ENCODE peak calls at places on chromosomes 5 and 9, in seven cellular contexts. One of them, this sample, is unnamed.

GRCh38 chr5:174570662-174571061 is 153.7 kb upstream of the MSX2 start:
- DNase-seq in heart left ventricle: no peak
- DNase-seq in transverse colon: no peak
- DNase-seq in A549: no peak
- DNase-seq in prostate gland: no peak
- DNase-seq in stomach: no peak
- DNase-seq in Peyer's patch: no peak
- DNase-seq in this sample: no peak

GRCh38 chr9:91060520-91061343 is 259.1 kb downstream of the SYK start:
- DNase-seq in heart left ventricle: no peak
- DNase-seq in transverse colon: peak; percentile 28
- DNase-seq in A549: peak; percentile 80
- DNase-seq in prostate gland: peak; percentile 88
- DNase-seq in stomach: peak; percentile 55
- DNase-seq in Peyer's patch: no peak
- DNase-seq in this sample: peak; percentile 74

GRCh38 chr5:170173227-170173626 is 59.6 kb upstream of the C5orf58 start:
- DNase-seq in heart left ventricle: no peak
- DNase-seq in transverse colon: no peak
- DNase-seq in A549: peak; percentile 71
- DNase-seq in prostate gland: no peak
- DNase-seq in stomach: no peak
- DNase-seq in Peyer's patch: no peak
- DNase-seq in this sample: no peak

GRCh38 chr9:96040591-96041461 is 165.3 kb downstream of the ERCC6L2 start:
- DNase-seq in heart left ventricle: no peak
- DNase-seq in transverse colon: no peak
- DNase-seq in A549: no peak
- DNase-seq in prostate gland: peak; percentile 73
- DNase-seq in stomach: peak; percentile 70
- DNase-seq in Peyer's patch: no peak
- DNase-seq in this sample: no peak

GRCh38 chr9:93058357-93059096 is at the start of gene SUSD3:
- DNase-seq in heart left ventricle: peak; percentile 86
- DNase-seq in transverse colon: peak; percentile 76
- DNase-seq in A549: no peak
- DNase-seq in prostate gland: peak; percentile 18
- DNase-seq in stomach: peak; percentile 76
- DNase-seq in Peyer's patch: peak; percentile 92
- DNase-seq in this sample: peak; percentile 97

GRCh38 chr5:28254846-28255245 is 1216.5 kb upstream of the CDH9 start:
- DNase-seq in heart left ventricle: no peak
- DNase-seq in transverse colon: no peak
- DNase-seq in A549: no peak
- DNase-seq in prostate gland: no peak
- DNase-seq in stomach: no peak
- DNase-seq in Peyer's patch: no peak
- DNase-seq in this sample: no peak

GRCh38 chr9:98367371-98367900 is 112.0 kb upstream of the TBC1D2 start:
- DNase-seq in heart left ventricle: no peak
- DNase-seq in transverse colon: no peak
- DNase-seq in A549: no peak
- DNase-seq in prostate gland: no peak
- DNase-seq in stomach: no peak
- DNase-seq in Peyer's patch: no peak
- DNase-seq in this sample: no peak

GRCh38 chr5:31776976-31777651 is 138.2 kb downstream of the PDZD2 start:
- DNase-seq in heart left ventricle: no peak
- DNase-seq in transverse colon: no peak
- DNase-seq in A549: no peak
- DNase-seq in prostate gland: no peak
- DNase-seq in stomach: no peak
- DNase-seq in Peyer's patch: no peak
- DNase-seq in this sample: no peak

GRCh38 chr9:7103382-7104170 is 345.8 kb downstream of the KDM4C start:
- DNase-seq in heart left ventricle: no peak
- DNase-seq in transverse colon: no peak
- DNase-seq in A549: no peak
- DNase-seq in prostate gland: no peak
- DNase-seq in stomach: no peak
- DNase-seq in Peyer's patch: no peak
- DNase-seq in this sample: no peak

GRCh38 chr9:38713426-38713825 is 6.5 kb downstream of the FAM240B start:
- DNase-seq in heart left ventricle: no peak
- DNase-seq in transverse colon: no peak
- DNase-seq in A549: no peak
- DNase-seq in prostate gland: no peak
- DNase-seq in stomach: no peak
- DNase-seq in Peyer's patch: no peak
- DNase-seq in this sample: no peak

GRCh38 chr5:77181596-77182304 is 28.7 kb upstream of the PDE8B start:
- DNase-seq in heart left ventricle: no peak
- DNase-seq in transverse colon: no peak
- DNase-seq in A549: no peak
- DNase-seq in prostate gland: no peak
- DNase-seq in stomach: no peak
- DNase-seq in Peyer's patch: no peak
- DNase-seq in this sample: peak; percentile 84

GRCh38 chr9:113471143-113471542 is 7.6 kb downstream of the RGS3 start:
- DNase-seq in heart left ventricle: no peak
- DNase-seq in transverse colon: no peak
- DNase-seq in A549: no peak
- DNase-seq in prostate gland: no peak
- DNase-seq in stomach: no peak
- DNase-seq in Peyer's patch: no peak
- DNase-seq in this sample: no peak

GRCh38 chr5:2464141-2464540 is 287.3 kb downstream of the IRX2 start:
- DNase-seq in heart left ventricle: no peak
- DNase-seq in transverse colon: no peak
- DNase-seq in A549: no peak
- DNase-seq in prostate gland: no peak
- DNase-seq in stomach: no peak
- DNase-seq in Peyer's patch: no peak
- DNase-seq in this sample: no peak

GRCh38 chr5:134086943-134087305 is 27.6 kb upstream of the TCF7 start:
- DNase-seq in heart left ventricle: no peak
- DNase-seq in transverse colon: no peak
- DNase-seq in A549: no peak
- DNase-seq in prostate gland: no peak
- DNase-seq in stomach: no peak
- DNase-seq in Peyer's patch: peak; percentile 76
- DNase-seq in this sample: no peak

GRCh38 chr9:78215706-78216105 is 20.2 kb upstream of the CEP78 start:
- DNase-seq in heart left ventricle: no peak
- DNase-seq in transverse colon: no peak
- DNase-seq in A549: no peak
- DNase-seq in prostate gland: no peak
- DNase-seq in stomach: no peak
- DNase-seq in Peyer's patch: no peak
- DNase-seq in this sample: no peak

GRCh38 chr5:14574124-14574523 is 7.5 kb upstream of the OTULINL start:
- DNase-seq in heart left ventricle: no peak
- DNase-seq in transverse colon: no peak
- DNase-seq in A549: no peak
- DNase-seq in prostate gland: no peak
- DNase-seq in stomach: no peak
- DNase-seq in Peyer's patch: no peak
- DNase-seq in this sample: peak; percentile 26

DNA sequence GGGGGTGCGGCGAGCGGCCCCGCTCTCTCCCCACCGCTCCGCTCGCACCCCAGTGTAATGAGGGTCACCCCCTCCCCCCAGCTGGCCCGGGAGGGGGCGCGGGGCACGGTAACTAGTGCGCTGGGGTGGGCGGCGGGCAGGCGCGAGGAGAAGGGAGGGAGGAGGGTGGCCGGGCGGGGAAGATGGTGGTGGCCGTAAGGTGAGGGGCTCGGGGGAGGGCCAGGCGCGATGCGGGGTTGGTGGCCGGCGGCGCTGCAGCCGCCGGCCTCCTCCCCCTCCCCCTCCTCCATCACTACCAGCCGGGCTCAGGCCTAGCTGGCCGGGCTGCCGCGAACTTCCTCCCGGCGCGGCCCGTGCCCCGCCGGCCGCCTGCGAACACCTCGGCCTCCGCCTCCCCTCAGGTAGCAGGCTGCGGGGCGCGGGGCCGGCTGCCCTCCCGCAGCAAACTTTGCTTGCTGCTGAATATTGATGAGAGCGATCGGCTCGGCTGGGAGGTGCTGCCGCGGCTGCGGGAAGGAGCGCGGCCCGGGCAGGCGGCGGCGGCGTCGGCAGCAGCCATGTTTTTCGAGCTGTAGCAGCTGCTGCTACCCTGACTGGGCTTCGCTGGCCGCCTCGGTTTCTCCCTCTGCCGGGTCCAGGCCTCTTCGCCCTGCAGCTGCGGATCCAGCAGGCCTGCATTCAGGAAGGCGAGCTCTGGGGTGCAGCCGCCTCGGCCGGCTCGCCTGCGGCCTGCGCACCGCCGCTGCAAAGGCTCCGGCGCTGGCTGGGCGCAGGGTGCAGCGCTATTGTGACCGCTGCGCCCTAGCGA is 476 bp downstream of the NSD1 start:
- DNase-seq in heart left ventricle: peak; percentile 76
- DNase-seq in transverse colon: peak; percentile 55
- DNase-seq in A549: peak; percentile 38
- DNase-seq in prostate gland: no peak
- DNase-seq in stomach: peak; percentile 49
- DNase-seq in Peyer's patch: peak; percentile 67
- DNase-seq in this sample: peak; percentile 59
- TF ChIP-seq POLR2A in heart left ventricle: no peak
- TF ChIP-seq POLR2A in transverse colon: peak; percentile 56
- TF ChIP-seq POLR2A in A549: peak; percentile 17
- TF ChIP-seq POLR2A in prostate gland: no peak
- TF ChIP-seq POLR2A in stomach: no peak
- TF ChIP-seq POLR2A in Peyer's patch: no peak
- TF ChIP-seq POLR2A in this sample: no peak

GRCh38 chr9:36878161-36878560 is 155.9 kb downstream of the PAX5 start:
- DNase-seq in heart left ventricle: no peak
- DNase-seq in transverse colon: no peak
- DNase-seq in A549: no peak
- DNase-seq in prostate gland: no peak
- DNase-seq in stomach: no peak
- DNase-seq in Peyer's patch: no peak
- DNase-seq in this sample: no peak

GRCh38 chr9:36881316-36882116 is 152.6 kb downstream of the PAX5 start:
- DNase-seq in heart left ventricle: no peak
- DNase-seq in transverse colon: no peak
- DNase-seq in A549: no peak
- DNase-seq in prostate gland: no peak
- DNase-seq in stomach: no peak
- DNase-seq in Peyer's patch: no peak
- DNase-seq in this sample: no peak

GRCh38 chr9:36880075-36880474 is 154.0 kb downstream of the PAX5 start:
- DNase-seq in heart left ventricle: no peak
- DNase-seq in transverse colon: no peak
- DNase-seq in A549: no peak
- DNase-seq in prostate gland: no peak
- DNase-seq in stomach: no peak
- DNase-seq in Peyer's patch: no peak
- DNase-seq in this sample: no peak

GRCh38 chr9:36877239-36877638 is 156.8 kb downstream of the PAX5 start:
- DNase-seq in heart left ventricle: no peak
- DNase-seq in transverse colon: no peak
- DNase-seq in A549: no peak
- DNase-seq in prostate gland: no peak
- DNase-seq in stomach: no peak
- DNase-seq in Peyer's patch: peak; percentile 43
- DNase-seq in this sample: no peak

GRCh38 chr9:36878986-36879982 is 154.8 kb downstream of the PAX5 start:
- DNase-seq in heart left ventricle: no peak
- DNase-seq in transverse colon: no peak
- DNase-seq in A549: no peak
- DNase-seq in prostate gland: peak; percentile 19
- DNase-seq in stomach: no peak
- DNase-seq in Peyer's patch: no peak
- DNase-seq in this sample: no peak
- TF ChIP-seq POLR2A in heart left ventricle: no peak
- TF ChIP-seq POLR2A in transverse colon: no peak
- TF ChIP-seq POLR2A in A549: no peak
- TF ChIP-seq POLR2A in prostate gland: no peak
- TF ChIP-seq POLR2A in stomach: no peak
- TF ChIP-seq POLR2A in Peyer's patch: no peak
- TF ChIP-seq POLR2A in this sample: no peak

DNA sequence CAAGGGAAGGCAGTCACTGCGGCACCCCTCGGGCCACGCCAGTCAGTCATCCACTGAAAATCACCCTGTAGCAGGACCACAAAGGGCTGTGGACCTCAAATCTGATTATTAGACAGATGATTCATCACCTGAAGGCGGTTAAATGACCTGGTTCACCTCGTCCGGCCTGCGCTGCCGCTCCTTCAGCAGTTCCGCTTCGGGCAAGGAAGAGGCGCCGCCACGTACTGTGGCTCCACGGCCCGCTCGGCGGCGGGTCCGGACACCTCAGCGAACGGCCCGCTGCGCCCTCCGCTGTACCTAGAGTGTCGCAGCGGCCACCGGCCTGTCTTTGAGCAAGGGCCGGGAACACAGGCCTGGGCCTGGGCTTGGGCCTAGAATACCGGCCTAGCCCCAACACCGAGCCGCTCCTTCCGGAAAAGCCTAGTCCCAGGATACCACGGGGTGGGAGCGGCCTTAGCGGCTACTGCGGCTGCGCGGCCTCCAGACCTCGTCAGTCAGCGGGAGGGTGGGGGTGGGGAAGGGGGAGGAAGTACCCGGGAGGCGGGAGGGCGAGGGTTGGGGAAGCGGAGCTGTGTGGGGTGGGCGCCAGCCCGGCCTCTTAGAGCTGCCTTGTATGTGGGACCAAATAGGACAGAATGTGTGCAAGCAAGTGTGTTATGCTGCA is at the start of gene KLHL9:
- DNase-seq in heart left ventricle: peak; percentile 97
- DNase-seq in transverse colon: peak; percentile 94
- DNase-seq in A549: peak; percentile 97
- DNase-seq in prostate gland: peak; percentile 91
- DNase-seq in stomach: peak; percentile 93
- DNase-seq in Peyer's patch: peak; percentile 96
- DNase-seq in this sample: peak; percentile 91
- TF ChIP-seq POLR2A in heart left ventricle: no peak
- TF ChIP-seq POLR2A in transverse colon: peak; percentile 69
- TF ChIP-seq POLR2A in A549: peak; percentile 71
- TF ChIP-seq POLR2A in prostate gland: peak; percentile 62
- TF ChIP-seq POLR2A in stomach: no peak
- TF ChIP-seq POLR2A in Peyer's patch: peak; percentile 47
- TF ChIP-seq POLR2A in this sample: peak; percentile 71

DNA sequence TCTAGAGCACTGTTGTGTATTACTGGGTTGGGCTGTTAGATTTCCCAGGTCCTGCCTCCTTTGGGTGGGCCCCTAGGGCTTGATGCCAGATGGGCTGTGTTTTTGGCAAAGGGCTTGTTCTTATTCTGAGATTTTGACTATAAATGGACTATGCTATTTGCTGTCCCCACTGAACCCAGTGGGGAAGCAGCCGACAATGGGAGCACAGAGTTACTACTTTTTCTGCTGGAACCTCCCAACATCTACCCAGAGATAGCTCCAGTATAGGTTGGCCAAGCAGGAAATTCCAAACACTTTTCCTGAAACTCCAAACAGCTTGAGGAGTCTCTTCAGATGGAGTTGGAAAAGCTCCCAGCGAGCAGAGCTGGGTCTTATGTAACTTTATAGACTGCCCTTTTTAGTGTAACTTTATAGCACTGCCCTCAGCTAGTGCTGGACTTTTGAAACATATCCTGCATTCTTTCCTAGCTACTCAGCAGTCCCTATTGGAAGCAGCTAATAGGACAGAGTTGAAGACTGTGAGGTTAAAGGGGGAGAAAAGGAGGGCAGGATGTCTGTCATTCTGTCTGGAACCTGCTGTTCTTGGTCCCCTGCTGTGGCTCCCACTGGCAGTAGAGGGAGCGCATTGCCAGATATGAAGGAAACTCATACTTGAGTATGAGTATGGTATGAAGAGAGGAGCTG is 21.0 kb downstream of the RUSC2 start:
- DNase-seq in heart left ventricle: peak; percentile 77
- DNase-seq in transverse colon: peak; percentile 59
- DNase-seq in A549: peak; percentile 79
- DNase-seq in prostate gland: peak; percentile 32
- DNase-seq in stomach: peak; percentile 51
- DNase-seq in Peyer's patch: peak; percentile 71
- DNase-seq in this sample: peak; percentile 60
- TF ChIP-seq POLR2A in heart left ventricle: no peak
- TF ChIP-seq POLR2A in transverse colon: no peak
- TF ChIP-seq POLR2A in A549: no peak
- TF ChIP-seq POLR2A in prostate gland: no peak
- TF ChIP-seq POLR2A in stomach: no peak
- TF ChIP-seq POLR2A in Peyer's patch: no peak
- TF ChIP-seq POLR2A in this sample: peak; percentile 18